ENCODE peak calls at places on chromosome 14, in five cellular contexts. One of them, this sample, is unnamed.

GRCh38 chr14:99148131-99148530 is 123.9 kb downstream of the BCL11B start:
- DNase-seq in GM19239: no peak
- DNase-seq in choroid plexus epithelial cell: no peak
- DNase-seq in stimulated activated CD4-positive, alpha-beta T cell treated with anti-CD3 and anti-CD28 coated beads, Interleukin-2, amount 100 ng/mL, for 24 hours: no peak
- DNase-seq in fibroblast of mammary gland: no peak
- DNase-seq in this sample: no peak

GRCh38 chr14:36068777-36069534 is 107.6 kb downstream of the PTCSC3 start:
- DNase-seq in choroid plexus epithelial cell: peak
- DNase-seq in GM19239: no peak
- DNase-seq in fibroblast of mammary gland: peak
- DNase-seq in stimulated activated CD4-positive, alpha-beta T cell treated with anti-CD3 and anti-CD28 coated beads, Interleukin-2, amount 100 ng/mL, for 24 hours: no peak
- DNase-seq in this sample: no peak

GRCh38 chr14:102545461-102546265 is 36.1 kb upstream of the ANKRD9 start:
- DNase-seq in fibroblast of mammary gland: peak
- DNase-seq in choroid plexus epithelial cell: peak
- DNase-seq in stimulated activated CD4-positive, alpha-beta T cell treated with anti-CD3 and anti-CD28 coated beads, Interleukin-2, amount 100 ng/mL, for 24 hours: no peak
- DNase-seq in GM19239: no peak
- DNase-seq in this sample: no peak

GRCh38 chr14:79356040-79356439 is 855.3 kb downstream of the DIO2 start:
- DNase-seq in stimulated activated CD4-positive, alpha-beta T cell treated with anti-CD3 and anti-CD28 coated beads, Interleukin-2, amount 100 ng/mL, for 24 hours: no peak
- DNase-seq in GM19239: no peak
- DNase-seq in choroid plexus epithelial cell: peak
- DNase-seq in fibroblast of mammary gland: peak
- DNase-seq in this sample: no peak

GRCh38 chr14:32252030-32252670 is 49.1 kb upstream of the RNU6-8 start:
- DNase-seq in choroid plexus epithelial cell: peak
- DNase-seq in GM19239: peak
- DNase-seq in fibroblast of mammary gland: peak
- DNase-seq in stimulated activated CD4-positive, alpha-beta T cell treated with anti-CD3 and anti-CD28 coated beads, Interleukin-2, amount 100 ng/mL, for 24 hours: peak
- DNase-seq in this sample: peak

GRCh38 chr14:53929871-53930685 is 26.5 kb downstream of the BMP4 start:
- DNase-seq in choroid plexus epithelial cell: no peak
- DNase-seq in GM19239: no peak
- DNase-seq in fibroblast of mammary gland: no peak
- DNase-seq in stimulated activated CD4-positive, alpha-beta T cell treated with anti-CD3 and anti-CD28 coated beads, Interleukin-2, amount 100 ng/mL, for 24 hours: peak
- DNase-seq in this sample: peak

GRCh38 chr14:102362084-102362483 is 606 bp downstream of the CINP start:
- DNase-seq in choroid plexus epithelial cell: peak
- DNase-seq in fibroblast of mammary gland: peak
- DNase-seq in stimulated activated CD4-positive, alpha-beta T cell treated with anti-CD3 and anti-CD28 coated beads, Interleukin-2, amount 100 ng/mL, for 24 hours: peak
- DNase-seq in GM19239: peak
- DNase-seq in this sample: peak

GRCh38 chr14:75515631-75515999 is 6.7 kb upstream of the BATF start:
- DNase-seq in choroid plexus epithelial cell: peak
- DNase-seq in stimulated activated CD4-positive, alpha-beta T cell treated with anti-CD3 and anti-CD28 coated beads, Interleukin-2, amount 100 ng/mL, for 24 hours: no peak
- DNase-seq in GM19239: no peak
- DNase-seq in fibroblast of mammary gland: peak
- DNase-seq in this sample: no peak

GRCh38 chr14:50063876-50064420 is 52.4 kb downstream of the VCPKMT start:
- DNase-seq in GM19239: no peak
- DNase-seq in fibroblast of mammary gland: no peak
- DNase-seq in stimulated activated CD4-positive, alpha-beta T cell treated with anti-CD3 and anti-CD28 coated beads, Interleukin-2, amount 100 ng/mL, for 24 hours: no peak
- DNase-seq in choroid plexus epithelial cell: no peak
- DNase-seq in this sample: no peak

GRCh38 chr14:105375635-105376057 is 22.7 kb upstream of the TEX22 start:
- DNase-seq in GM19239: no peak
- DNase-seq in stimulated activated CD4-positive, alpha-beta T cell treated with anti-CD3 and anti-CD28 coated beads, Interleukin-2, amount 100 ng/mL, for 24 hours: peak
- DNase-seq in fibroblast of mammary gland: peak
- DNase-seq in choroid plexus epithelial cell: peak
- DNase-seq in this sample: peak

GRCh38 chr14:89639687-89640086 is 222.7 kb upstream of the FOXN3 start:
- DNase-seq in choroid plexus epithelial cell: no peak
- DNase-seq in stimulated activated CD4-positive, alpha-beta T cell treated with anti-CD3 and anti-CD28 coated beads, Interleukin-2, amount 100 ng/mL, for 24 hours: no peak
- DNase-seq in GM19239: no peak
- DNase-seq in fibroblast of mammary gland: no peak
- DNase-seq in this sample: peak

GRCh38 chr14:46885566-46885965 is 234.0 kb upstream of the RPL10L start:
- DNase-seq in choroid plexus epithelial cell: no peak
- DNase-seq in stimulated activated CD4-positive, alpha-beta T cell treated with anti-CD3 and anti-CD28 coated beads, Interleukin-2, amount 100 ng/mL, for 24 hours: no peak
- DNase-seq in GM19239: no peak
- DNase-seq in fibroblast of mammary gland: no peak
- DNase-seq in this sample: no peak

GRCh38 chr14:24079521-24080141 is 8.3 kb downstream of the CPNE6 start:
- DNase-seq in choroid plexus epithelial cell: no peak
- DNase-seq in GM19239: no peak
- DNase-seq in fibroblast of mammary gland: no peak
- DNase-seq in stimulated activated CD4-positive, alpha-beta T cell treated with anti-CD3 and anti-CD28 coated beads, Interleukin-2, amount 100 ng/mL, for 24 hours: no peak
- DNase-seq in this sample: no peak

GRCh38 chr14:93892923-93893549 is 34.1 kb upstream of the FAM181A start:
- DNase-seq in fibroblast of mammary gland: peak
- DNase-seq in GM19239: peak
- DNase-seq in choroid plexus epithelial cell: peak
- DNase-seq in stimulated activated CD4-positive, alpha-beta T cell treated with anti-CD3 and anti-CD28 coated beads, Interleukin-2, amount 100 ng/mL, for 24 hours: peak
- DNase-seq in this sample: peak

GRCh38 chr14:49767473-49768300 is at the start of gene KLHDC2:
- DNase-seq in choroid plexus epithelial cell: peak
- DNase-seq in stimulated activated CD4-positive, alpha-beta T cell treated with anti-CD3 and anti-CD28 coated beads, Interleukin-2, amount 100 ng/mL, for 24 hours: peak
- DNase-seq in fibroblast of mammary gland: peak
- DNase-seq in GM19239: peak
- DNase-seq in this sample: peak

GRCh38 chr14:94584591-94585280 is 3.5 kb downstream of the SERPINA5 start:
- DNase-seq in stimulated activated CD4-positive, alpha-beta T cell treated with anti-CD3 and anti-CD28 coated beads, Interleukin-2, amount 100 ng/mL, for 24 hours: no peak
- DNase-seq in fibroblast of mammary gland: no peak
- DNase-seq in choroid plexus epithelial cell: peak
- DNase-seq in GM19239: no peak
- DNase-seq in this sample: no peak

GRCh38 chr14:99910337-99911268 is 117.4 kb downstream of the EML1 start:
- DNase-seq in choroid plexus epithelial cell: peak
- DNase-seq in stimulated activated CD4-positive, alpha-beta T cell treated with anti-CD3 and anti-CD28 coated beads, Interleukin-2, amount 100 ng/mL, for 24 hours: no peak
- DNase-seq in GM19239: no peak
- DNase-seq in fibroblast of mammary gland: peak
- DNase-seq in this sample: no peak

GRCh38 chr14:103066399-103066798 is 9.1 kb upstream of the CDC42BPB start:
- DNase-seq in stimulated activated CD4-positive, alpha-beta T cell treated with anti-CD3 and anti-CD28 coated beads, Interleukin-2, amount 100 ng/mL, for 24 hours: no peak
- DNase-seq in choroid plexus epithelial cell: no peak
- DNase-seq in fibroblast of mammary gland: no peak
- DNase-seq in GM19239: no peak
- DNase-seq in this sample: no peak

GRCh38 chr14:37584211-37585100 is 10.6 kb downstream of the FOXA1 start:
- DNase-seq in stimulated activated CD4-positive, alpha-beta T cell treated with anti-CD3 and anti-CD28 coated beads, Interleukin-2, amount 100 ng/mL, for 24 hours: no peak
- DNase-seq in choroid plexus epithelial cell: no peak
- DNase-seq in GM19239: no peak
- DNase-seq in fibroblast of mammary gland: no peak
- DNase-seq in this sample: no peak

GRCh38 chr14:55277972-55278740 is 6.9 kb downstream of the FBXO34 start:
- DNase-seq in GM19239: peak
- DNase-seq in stimulated activated CD4-positive, alpha-beta T cell treated with anti-CD3 and anti-CD28 coated beads, Interleukin-2, amount 100 ng/mL, for 24 hours: peak
- DNase-seq in choroid plexus epithelial cell: no peak
- DNase-seq in fibroblast of mammary gland: no peak
- DNase-seq in this sample: peak

GRCh38 chr14:91082282-91082681 is 21.8 kb upstream of the RPS6KA5 start:
- DNase-seq in stimulated activated CD4-positive, alpha-beta T cell treated with anti-CD3 and anti-CD28 coated beads, Interleukin-2, amount 100 ng/mL, for 24 hours: no peak
- DNase-seq in fibroblast of mammary gland: no peak
- DNase-seq in GM19239: no peak
- DNase-seq in choroid plexus epithelial cell: no peak
- DNase-seq in this sample: no peak

GRCh38 chr14:22521449-22522239 is 67.4 kb downstream of the DAD1 start:
- DNase-seq in fibroblast of mammary gland: no peak
- DNase-seq in stimulated activated CD4-positive, alpha-beta T cell treated with anti-CD3 and anti-CD28 coated beads, Interleukin-2, amount 100 ng/mL, for 24 hours: no peak
- DNase-seq in choroid plexus epithelial cell: no peak
- DNase-seq in GM19239: no peak
- DNase-seq in this sample: peak

GRCh38 chr14:72736348-72736747 is 157.6 kb downstream of the DPF3 start:
- DNase-seq in choroid plexus epithelial cell: peak
- DNase-seq in stimulated activated CD4-positive, alpha-beta T cell treated with anti-CD3 and anti-CD28 coated beads, Interleukin-2, amount 100 ng/mL, for 24 hours: no peak
- DNase-seq in GM19239: no peak
- DNase-seq in fibroblast of mammary gland: peak
- DNase-seq in this sample: no peak

GRCh38 chr14:31568151-31568550 is 6.9 kb downstream of the NUBPL start:
- DNase-seq in fibroblast of mammary gland: peak
- DNase-seq in choroid plexus epithelial cell: peak
- DNase-seq in GM19239: no peak
- DNase-seq in stimulated activated CD4-positive, alpha-beta T cell treated with anti-CD3 and anti-CD28 coated beads, Interleukin-2, amount 100 ng/mL, for 24 hours: no peak
- DNase-seq in this sample: no peak

GRCh38 chr14:44081146-44081545 is 425.9 kb downstream of the FSCB start:
- DNase-seq in choroid plexus epithelial cell: no peak
- DNase-seq in stimulated activated CD4-positive, alpha-beta T cell treated with anti-CD3 and anti-CD28 coated beads, Interleukin-2, amount 100 ng/mL, for 24 hours: no peak
- DNase-seq in fibroblast of mammary gland: no peak
- DNase-seq in GM19239: no peak
- DNase-seq in this sample: no peak

GRCh38 chr14:88323520-88324199 is 591 bp upstream of the KCNK10 start:
- DNase-seq in GM19239: peak
- DNase-seq in fibroblast of mammary gland: peak
- DNase-seq in choroid plexus epithelial cell: peak
- DNase-seq in stimulated activated CD4-positive, alpha-beta T cell treated with anti-CD3 and anti-CD28 coated beads, Interleukin-2, amount 100 ng/mL, for 24 hours: no peak
- DNase-seq in this sample: no peak

GRCh38 chr14:101885254-101885576 is 79.2 kb upstream of the DYNC1H1 start:
- DNase-seq in GM19239: no peak
- DNase-seq in stimulated activated CD4-positive, alpha-beta T cell treated with anti-CD3 and anti-CD28 coated beads, Interleukin-2, amount 100 ng/mL, for 24 hours: no peak
- DNase-seq in fibroblast of mammary gland: no peak
- DNase-seq in choroid plexus epithelial cell: no peak
- DNase-seq in this sample: no peak

GRCh38 chr14:104795781-104796681 is 483 bp upstream of the AKT1 start:
- DNase-seq in choroid plexus epithelial cell: peak
- DNase-seq in stimulated activated CD4-positive, alpha-beta T cell treated with anti-CD3 and anti-CD28 coated beads, Interleukin-2, amount 100 ng/mL, for 24 hours: peak
- DNase-seq in fibroblast of mammary gland: no peak
- DNase-seq in GM19239: peak
- DNase-seq in this sample: peak

GRCh38 chr14:65438266-65438933 is 25.9 kb downstream of the FUT8 start:
- DNase-seq in choroid plexus epithelial cell: no peak
- DNase-seq in stimulated activated CD4-positive, alpha-beta T cell treated with anti-CD3 and anti-CD28 coated beads, Interleukin-2, amount 100 ng/mL, for 24 hours: no peak
- DNase-seq in GM19239: no peak
- DNase-seq in fibroblast of mammary gland: no peak
- DNase-seq in this sample: no peak